ENCODE peak calls at places on chromosomes 13 and 19, in six cellular contexts. N is type B pancreatic cell; Z is NCI-H2081; I is CD8-positive, alpha-beta memory T cell; W is epithelial cell of esophagus; U is tibial artery. B is an unnamed sample.

GRCh38 chr13:95246292-95247082 is 54.8 kb downstream of the ABCC4 start:
- DNase-seq in U (no peak), N (no peak), W (peak; percentile 46), Z (peak; percentile 66), I (no peak), B (no peak)

GRCh38 chr13:109256866-109257760 is 529.3 kb downstream of the IRS2 start:
- DNase-seq in I (no peak), N (no peak), W (peak; percentile 100), Z (no peak), U (no peak), B (no peak)

GRCh38 chr19:7917292-7918061 is 2.7 kb upstream of the SNAPC2 start:
- DNase-seq in Z (peak; percentile 51), I (peak; percentile 48), U (peak; percentile 75), N (no peak), W (peak; percentile 58), B (peak; percentile 41)

GRCh38 chr19:1256646-1257474 is 8.5 kb downstream of the MIDN start:
- DNase-seq in N (no peak), Z (no peak), I (no peak), U (no peak), W (no peak), B (no peak)

GRCh38 chr13:29573190-29573589 is 22.3 kb downstream of the SLC7A1 start:
- DNase-seq in W (peak; percentile 20), U (no peak), N (no peak), Z (peak; percentile 42), I (no peak), B (no peak)

GRCh38 chr19:43809762-43810696 is 7.8 kb upstream of the LYPD5 start:
- DNase-seq in N (no peak), I (no peak), U (no peak), W (peak; percentile 76), Z (peak; percentile 69), B (no peak)

GRCh38 chr19:19101540-19101939 is 36.7 kb downstream of the TMEM161A start:
- DNase-seq in U (no peak), Z (no peak), I (no peak), N (no peak), W (no peak), B (no peak)

GRCh38 chr13:109862627-109863026 is 76.2 kb upstream of the IRS2 start:
- DNase-seq in Z (no peak), W (peak; percentile 92), N (no peak), U (no peak), I (no peak), B (no peak)

GRCh38 chr13:90039516-90039915 is 1308.0 kb upstream of the MIR17HG start:
- DNase-seq in I (no peak), U (no peak), Z (no peak), W (no peak), N (no peak), B (no peak)

GRCh38 chr19:48874309-48875135 is 2.3 kb downstream of the PPP1R15A start:
- DNase-seq in Z (no peak), I (peak; percentile 61), U (peak; percentile 77), W (peak; percentile 69), N (no peak), B (no peak)

GRCh38 chr19:17137417-17137816 is 61.8 kb downstream of the MYO9B start:
- DNase-seq in U (no peak), I (no peak), Z (no peak), N (no peak), W (no peak), B (no peak)

GRCh38 chr13:37475151-37475550 is 123.4 kb downstream of the POSTN start:
- DNase-seq in W (no peak), N (no peak), I (no peak), Z (no peak), U (no peak), B (no peak)

GRCh38 chr13:112764864-112765561 is 75.2 kb downstream of the ATP11A start:
- DNase-seq in N (no peak), U (no peak), I (no peak), Z (no peak), W (no peak), B (no peak)

GRCh38 chr13:88456155-88456554 is 785.0 kb downstream of the SLITRK5 start:
- DNase-seq in N (no peak), W (no peak), Z (no peak), U (no peak), I (no peak), B (no peak)

GRCh38 chr13:46469064-46469463 is 82.0 kb upstream of the RUBCNL start:
- DNase-seq in U (no peak), N (no peak), Z (no peak), I (no peak), W (no peak), B (no peak)

GRCh38 chr13:77330009-77330471 is 3.1 kb upstream of the MYCBP2 start:
- DNase-seq in U (no peak), W (no peak), Z (peak; percentile 15), N (no peak), I (no peak), B (no peak)

GRCh38 chr13:36431204-36432105 is 840 bp upstream of the CCNA1 start:
- DNase-seq in W (peak; percentile 45), U (no peak), N (no peak), I (no peak), Z (peak; percentile 13), B (no peak)

B was measured in T-cell.